ENCODE peak calls at places on chromosome 5, in nine cellular contexts. T, A, F, X, K, U, C, R and V are unnamed samples.

GRCh38 chr5:31270396-31270795 is 76.9 kb downstream of the CDH6 start:
- DNase-seq in T (peak), A (no peak), F (no peak), X (no peak), K (no peak), U (no peak), C (no peak), R (no peak), V (no peak)

GRCh38 chr5:78677777-78678668 is 29.5 kb upstream of the LHFPL2 start:
- DNase-seq in T (peak), A (peak), F (peak), X (peak), K (peak), U (no peak), C (peak), R (peak), V (peak)

GRCh38 chr5:179798771-179799643 is 5.2 kb downstream of the LTC4S start:
- DNase-seq in T (no peak), A (peak), F (no peak), X (no peak), K (no peak), U (no peak), C (no peak), R (no peak), V (no peak)

GRCh38 chr5:127002390-127002789 is 28.0 kb downstream of the MARCHF3 start:
- DNase-seq in T (peak), A (no peak), F (no peak), X (no peak), K (no peak), U (no peak), C (no peak), R (no peak), V (no peak)

GRCh38 chr5:111857067-111857466 is 100.1 kb upstream of the NREP start:
- DNase-seq in T (no peak), A (no peak), F (no peak), X (no peak), K (no peak), U (no peak), C (peak), R (no peak), V (no peak)

GRCh38 chr5:149133795-149134777 is 7.2 kb upstream of the ABLIM3 start:
- DNase-seq in T (peak), A (peak), F (no peak), X (peak), K (peak), U (peak), C (peak), R (peak), V (peak)

GRCh38 chr5:88675758-88676636 is 207.0 kb downstream of the MEF2C start:
- DNase-seq in T (peak), A (peak), F (no peak), X (no peak), K (no peak), U (peak), C (no peak), R (no peak), V (no peak)

GRCh38 chr5:76715734-76716455 is at the start of gene F2R:
- DNase-seq in T (peak), A (peak), F (peak), X (peak), K (no peak), U (peak), C (peak), R (peak), V (no peak)

GRCh38 chr5:68215888-68216736 is 556 bp downstream of the PIK3R1 start:
- DNase-seq in T (no peak), A (peak), F (peak), X (peak), K (peak), U (peak), C (peak), R (no peak), V (no peak)

GRCh38 chr5:96433066-96433447 is at the start of gene PCSK1:
- DNase-seq in T (peak), A (no peak), F (no peak), X (no peak), K (no peak), U (no peak), C (no peak), R (no peak), V (no peak)

DNA sequence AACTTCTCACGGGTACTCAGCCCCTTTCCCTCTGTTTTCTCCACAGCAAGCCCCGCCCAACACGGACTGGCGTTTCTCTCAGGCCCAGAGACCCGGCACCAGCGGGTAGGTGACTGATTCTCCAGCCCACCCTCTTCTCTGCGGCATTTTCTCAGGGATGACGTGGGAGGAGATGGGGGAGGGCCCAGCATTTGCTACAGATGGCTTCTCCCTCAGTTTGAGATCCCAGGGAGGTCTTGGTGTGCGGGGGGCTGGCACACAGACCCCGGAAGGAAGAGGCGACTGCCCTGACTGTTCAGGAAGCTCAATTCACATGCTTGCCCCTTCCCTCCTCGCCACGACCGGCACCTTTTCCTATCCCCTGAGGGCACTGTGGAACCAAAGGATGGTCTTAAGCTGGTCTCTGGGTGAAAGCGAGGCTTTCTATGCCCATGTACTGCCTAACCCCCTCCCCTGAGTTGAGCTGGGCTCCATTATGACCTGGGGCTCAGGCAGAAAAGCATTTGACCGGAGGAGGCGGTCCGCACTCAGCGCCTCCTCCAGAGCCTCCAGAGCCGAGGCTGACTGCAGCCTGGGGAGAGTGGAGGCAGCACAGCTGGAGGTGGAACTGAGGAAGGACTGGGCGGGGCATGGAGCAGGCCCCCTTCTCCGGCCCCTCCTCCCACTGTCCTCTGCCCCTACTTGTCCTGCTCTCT is 6.0 kb downstream of the PCDHGC5 start:
- DNase-seq in T (peak), A (no peak), F (no peak), X (no peak), K (no peak), U (no peak), C (no peak), R (no peak), V (no peak)
- H3K4me3 ChIP-seq in T (no peak), A (no peak), F (no peak), X (no peak), K (no peak), U (no peak), C (no peak), R (no peak), V (no peak)

GRCh38 chr5:95414441-95414840 is 23.3 kb downstream of the FAM81B start:
- DNase-seq in T (no peak), A (no peak), F (no peak), X (no peak), K (no peak), U (no peak), C (no peak), R (no peak), V (no peak)
- H3K4me3 ChIP-seq in T (no peak), A (no peak), F (no peak), X (no peak), K (no peak), U (no peak), C (no peak), R (no peak), V (no peak)

DNA sequence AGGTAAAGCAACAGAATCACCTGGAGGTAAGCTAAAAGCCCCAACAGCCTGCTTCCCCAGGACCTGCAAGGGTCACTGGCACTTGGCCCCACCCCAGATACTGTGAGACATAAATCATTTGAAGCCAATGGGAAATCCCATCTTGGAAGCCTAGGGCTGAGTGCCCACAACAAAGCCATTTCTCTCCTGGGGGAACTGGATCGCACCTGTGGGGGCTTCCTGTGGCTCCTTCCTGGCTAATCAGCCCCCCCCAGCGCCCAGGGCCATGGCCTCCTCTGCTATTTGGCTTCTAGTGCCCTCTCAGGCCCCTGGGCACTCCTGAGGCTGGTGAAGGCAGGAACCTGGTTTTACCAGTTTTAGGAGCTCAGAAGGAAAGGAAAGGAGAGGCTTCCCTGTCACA is 1.4 kb downstream of the KCNMB1 start:
- DNase-seq in T (no peak), A (no peak), F (no peak), X (no peak), K (peak), U (no peak), C (no peak), R (no peak), V (no peak)
- H3K4me3 ChIP-seq in T (no peak), A (peak), F (no peak), X (no peak), K (peak), U (no peak), C (peak), R (no peak), V (no peak)

GRCh38 chr5:61653802-61654580 is 321.9 kb downstream of the ZSWIM6 start:
- DNase-seq in T (no peak), A (no peak), F (no peak), X (no peak), K (no peak), U (no peak), C (no peak), R (no peak), V (no peak)

GRCh38 chr5:61651202-61651601 is 319.1 kb downstream of the ZSWIM6 start:
- DNase-seq in T (no peak), A (no peak), F (no peak), X (no peak), K (no peak), U (no peak), C (no peak), R (no peak), V (no peak)

GRCh38 chr5:61649231-61649630 is 317.2 kb downstream of the ZSWIM6 start:
- DNase-seq in T (no peak), A (no peak), F (no peak), X (no peak), K (no peak), U (no peak), C (no peak), R (no peak), V (no peak)

GRCh38 chr5:61652916-61653315 is 320.9 kb downstream of the ZSWIM6 start:
- DNase-seq in T (no peak), A (no peak), F (no peak), X (no peak), K (no peak), U (no peak), C (no peak), R (no peak), V (no peak)

GRCh38 chr5:61649971-61650370 is 317.9 kb downstream of the ZSWIM6 start:
- DNase-seq in T (no peak), A (no peak), F (no peak), X (no peak), K (no peak), U (no peak), C (no peak), R (no peak), V (no peak)
- H3K4me3 ChIP-seq in T (no peak), A (no peak), F (no peak), X (no peak), K (no peak), U (no peak), C (no peak), R (no peak), V (no peak)

DNA sequence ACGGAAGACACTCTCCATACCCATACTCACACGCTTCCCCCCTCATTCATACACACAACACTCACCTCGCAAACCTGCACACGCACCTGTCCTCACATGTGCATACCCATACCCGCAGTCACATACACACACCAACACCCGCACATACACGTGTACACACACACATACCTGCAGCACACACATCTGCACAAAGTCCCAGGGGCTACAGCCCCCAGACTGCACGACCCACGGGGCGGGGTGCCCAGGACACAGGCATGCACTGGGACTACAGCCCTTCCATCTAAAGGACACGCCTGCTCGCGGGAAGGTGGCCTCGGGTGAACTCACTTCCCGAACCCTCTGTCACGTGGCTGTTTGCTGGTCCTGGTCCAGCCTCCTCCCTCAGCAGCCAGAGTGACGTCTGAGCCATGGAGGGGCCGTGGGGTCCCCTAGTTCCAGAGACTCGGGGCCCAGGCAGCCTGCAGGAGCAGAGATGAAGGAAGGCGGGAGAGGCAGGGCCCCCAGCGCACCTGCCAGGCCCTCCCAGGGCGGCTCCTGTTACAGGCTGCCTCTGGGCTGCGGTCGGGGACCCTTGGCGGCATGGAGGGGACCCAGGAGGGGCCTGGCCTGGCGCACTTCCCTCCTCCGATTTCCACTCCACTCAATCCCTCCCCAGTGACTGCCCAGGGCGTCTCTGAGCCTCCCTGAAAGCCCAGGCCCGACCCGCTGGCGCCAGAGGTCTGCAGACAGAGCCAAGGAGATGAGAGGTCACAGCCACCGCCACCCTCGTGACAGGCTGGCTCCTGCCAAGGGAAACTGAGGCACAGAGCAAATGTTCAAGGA is 8.1 kb downstream of the SLC12A7 start:
- DNase-seq in T (no peak), A (peak), F (peak), X (peak), K (peak), U (peak), C (peak), R (no peak), V (no peak)
- H3K4me3 ChIP-seq in T (no peak), A (no peak), F (no peak), X (peak), K (no peak), U (no peak), C (peak), R (no peak), V (no peak)

DNA sequence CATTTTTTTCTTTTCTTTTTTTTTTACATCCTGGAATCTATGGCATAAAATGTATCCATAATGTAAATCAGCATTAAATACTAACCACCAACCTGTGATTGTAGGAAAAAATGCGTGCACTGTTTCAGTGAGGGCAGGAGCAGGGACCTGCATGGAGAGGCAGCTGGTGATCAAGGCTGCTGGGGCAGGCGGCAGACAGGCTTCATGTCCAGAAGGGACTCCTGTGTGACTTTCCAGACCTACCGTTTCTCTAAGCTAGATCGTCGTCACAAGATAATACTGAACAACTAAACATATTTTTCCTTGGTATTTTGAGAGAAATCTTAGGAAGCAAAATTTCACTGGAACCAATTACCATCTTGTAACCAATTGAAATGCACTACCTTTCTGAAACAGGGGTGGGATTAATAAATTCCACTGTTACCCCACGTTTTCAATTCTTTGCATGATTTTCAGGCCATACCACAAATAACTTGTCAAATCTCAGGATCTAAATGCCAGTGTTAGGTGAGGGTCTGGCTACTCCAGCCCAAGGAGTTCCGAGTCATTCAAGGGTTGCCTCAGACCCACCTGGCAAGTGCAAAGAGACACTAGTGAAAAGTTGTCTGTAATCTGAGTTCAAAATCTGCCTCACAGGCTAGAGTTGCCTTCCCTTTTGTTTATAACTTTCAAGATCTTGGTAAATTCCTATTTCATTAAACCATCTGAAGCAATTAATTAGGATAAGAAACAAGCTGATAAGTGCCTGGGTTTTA is 198.2 kb downstream of the SEMA5A start:
- DNase-seq in T (no peak), A (no peak), F (no peak), X (no peak), K (no peak), U (no peak), C (no peak), R (no peak), V (no peak)
- H3K4me3 ChIP-seq in T (no peak), A (no peak), F (no peak), X (no peak), K (no peak), U (no peak), C (no peak), R (no peak), V (no peak)

GRCh38 chr5:159337291-159337974 is 7.1 kb upstream of the IL12B start:
- DNase-seq in T (peak), A (no peak), F (no peak), X (no peak), K (no peak), U (no peak), C (no peak), R (no peak), V (no peak)
- H3K4me3 ChIP-seq in T (no peak), A (no peak), F (no peak), X (no peak), K (no peak), U (no peak), C (no peak), R (no peak), V (no peak)

DNA sequence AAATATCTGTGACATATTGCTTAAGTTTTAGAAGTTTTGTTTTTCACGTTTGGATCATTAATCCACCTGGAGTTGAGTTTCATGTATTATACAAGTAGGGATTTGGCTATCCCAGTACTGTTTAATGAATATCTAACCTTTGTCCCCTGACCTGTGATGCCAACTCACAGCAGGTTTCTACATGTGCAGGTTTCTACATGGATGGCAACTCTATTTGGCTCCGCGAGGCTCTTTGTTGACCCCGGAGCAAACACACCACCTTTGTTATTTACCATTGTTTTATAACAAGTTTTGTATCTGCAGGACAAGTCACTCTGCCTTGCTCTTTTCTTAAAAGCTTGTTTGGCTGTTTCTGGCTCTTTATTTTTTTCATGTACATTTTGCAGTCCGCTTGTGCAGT is 920 bp upstream of the SFXN1 start:
- DNase-seq in T (no peak), A (no peak), F (no peak), X (no peak), K (no peak), U (no peak), C (no peak), R (no peak), V (no peak)
- H3K4me3 ChIP-seq in T (no peak), A (no peak), F (no peak), X (no peak), K (no peak), U (no peak), C (no peak), R (no peak), V (no peak)

GRCh38 chr5:39255406-39255805 is 36.0 kb upstream of the FYB1 start:
- DNase-seq in T (no peak), A (no peak), F (no peak), X (no peak), K (no peak), U (no peak), C (no peak), R (no peak), V (no peak)

GRCh38 chr5:39253211-39253610 is 33.8 kb upstream of the FYB1 start:
- DNase-seq in T (peak), A (no peak), F (no peak), X (no peak), K (no peak), U (no peak), C (no peak), R (no peak), V (no peak)

GRCh38 chr5:39257554-39257953 is 38.2 kb upstream of the FYB1 start:
- DNase-seq in T (no peak), A (no peak), F (no peak), X (no peak), K (no peak), U (no peak), C (no peak), R (no peak), V (no peak)

GRCh38 chr5:39260095-39260494 is 40.7 kb upstream of the FYB1 start:
- DNase-seq in T (no peak), A (no peak), F (no peak), X (no peak), K (no peak), U (no peak), C (no peak), R (no peak), V (no peak)

GRCh38 chr5:39256472-39256871 is 37.1 kb upstream of the FYB1 start:
- DNase-seq in T (peak), A (no peak), F (no peak), X (no peak), K (no peak), U (no peak), C (no peak), R (peak), V (no peak)
- H3K4me3 ChIP-seq in T (no peak), A (no peak), F (no peak), X (no peak), K (no peak), U (no peak), C (no peak), R (no peak), V (no peak)